ENCODE peak calls at places on chromosomes 3 and 15, in nine cellular contexts. H is NCI-H510A treated with DMSO at 0.1 percent for 48 hours; K is COR-L47; P is SJSA1; N is T-helper 1 cell; R is iPS-NIHi11; X is activated CD4-positive, alpha-beta T cell treated with anti-CD3 and anti-CD28 coated beads, Interleukin-2, amount 50 U/mL, for 1 hour; C is foreskin fibroblast; E is Right ventricle myocardium superior. F is an unnamed sample.

GRCh38 chr15:25862087-25862468 is 1.0 kb downstream of the ATP10A start:
- DNase-seq in H (no peak), K (no peak), P (peak), N (no peak), R (no peak), X (peak), C (no peak), E (no peak), F (no peak)

GRCh38 chr3:123281406-123281805 is 79.7 kb downstream of the SEC22A start:
- DNase-seq in H (no peak), K (no peak), P (no peak), N (no peak), R (no peak), X (no peak), C (no peak), E (no peak), F (no peak)

GRCh38 chr3:136893848-136894443 is 31.9 kb downstream of the NCK1 start:
- DNase-seq in H (no peak), K (no peak), P (peak), N (no peak), R (no peak), X (no peak), C (peak), E (no peak), F (no peak)

GRCh38 chr15:66742286-66742685 is 40.2 kb downstream of the SMAD6 start:
- DNase-seq in H (no peak), K (no peak), P (no peak), N (no peak), R (no peak), X (no peak), C (no peak), E (no peak), F (no peak)

GRCh38 chr15:90046846-90047481 is 45.8 kb downstream of the ZNF710 start:
- DNase-seq in H (peak), K (no peak), P (no peak), N (no peak), R (peak), X (no peak), C (no peak), E (peak), F (no peak)

GRCh38 chr3:32586361-32586760 is 15.7 kb upstream of the DYNC1LI1 start:
- DNase-seq in H (no peak), K (no peak), P (no peak), N (no peak), R (no peak), X (no peak), C (no peak), E (no peak), F (no peak)

GRCh38 chr3:160114352-160114751 is 110.9 kb upstream of the C3orf80 start:
- DNase-seq in H (no peak), K (no peak), P (no peak), N (no peak), R (no peak), X (no peak), C (no peak), E (no peak), F (no peak)

GRCh38 chr15:73927003-73927475 is 777 bp downstream of the LOXL1 start:
- DNase-seq in H (peak), K (peak), P (no peak), N (peak), R (peak), X (peak), C (no peak), E (peak), F (peak)

GRCh38 chr3:119380697-119381096 is 82.7 kb downstream of the TMEM39A start:
- DNase-seq in H (peak), K (peak), P (no peak), N (no peak), R (no peak), X (no peak), C (no peak), E (no peak), F (peak)

GRCh38 chr3:43247556-43248186 is 38.7 kb upstream of the SNRK start:
- DNase-seq in H (no peak), K (no peak), P (no peak), N (no peak), R (no peak), X (no peak), C (no peak), E (no peak), F (no peak)

GRCh38 chr3:111481551-111481950 is 60.4 kb upstream of the CD96 start:
- DNase-seq in H (no peak), K (no peak), P (no peak), N (no peak), R (no peak), X (no peak), C (no peak), E (no peak), F (no peak)

GRCh38 chr15:75573001-75573400 is 6.1 kb downstream of the PTPN9 start:
- DNase-seq in H (no peak), K (no peak), P (no peak), N (no peak), R (no peak), X (no peak), C (no peak), E (no peak), F (no peak)